ENCODE peak calls at places on chromosome 18, in eight cellular contexts. T is C1 segment of cervical spinal cord; C is activated T-cell treated with anti-CD3 and anti-CD28 coated beads for 1 hour; O is effector CD4-positive, alpha-beta T cell; L is bronchial epithelial cell; D is NB4; Y is mesothelial cell of epicardium; M is AG04449. A is an unnamed sample.

GRCh38 chr18:8705280-8705940 is at the start of gene MTCL1:
- DNase-seq in D (peak; percentile 60), M (no peak), C (no peak), L (no peak), O (no peak), Y (peak; percentile 53), T (peak; percentile 62), A (peak; percentile 17)

GRCh38 chr18:47519706-47520105 is 268.2 kb upstream of the SKOR2 start:
- DNase-seq in L (no peak), D (no peak), M (no peak), T (no peak), C (no peak), Y (no peak), O (no peak), A (no peak)

GRCh38 chr18:41871229-41872000 is 83.6 kb upstream of the PIK3C3 start:
- DNase-seq in T (no peak), L (peak; percentile 85), O (no peak), D (no peak), Y (no peak), C (no peak), M (no peak), A (no peak)

GRCh38 chr18:66575263-66575662 is 28.6 kb downstream of the CDH19 start:
- DNase-seq in Y (no peak), L (no peak), D (no peak), C (no peak), M (no peak), T (no peak), O (no peak), A (no peak)

GRCh38 chr18:36149514-36150289 is 20.0 kb downstream of the ELP2 start:
- DNase-seq in O (no peak), L (no peak), Y (no peak), T (no peak), M (no peak), D (no peak), C (no peak), A (no peak)

GRCh38 chr18:10851824-10852225 is 297.5 kb downstream of the PIEZO2 start:
- DNase-seq in T (no peak), L (peak; percentile 39), C (no peak), O (no peak), M (peak; percentile 16), Y (no peak), D (peak; percentile 50), A (no peak)

GRCh38 chr18:8416212-8417019 is 192.8 kb upstream of the RAB12 start:
- DNase-seq in Y (no peak), M (no peak), L (no peak), O (no peak), C (no peak), T (no peak), D (no peak), A (no peak)

GRCh38 chr18:44637210-44638051 is 43.3 kb upstream of the SETBP1 start:
- DNase-seq in C (no peak), O (no peak), L (peak; percentile 92), D (no peak), T (no peak), Y (no peak), M (no peak), A (no peak)

GRCh38 chr18:54957987-54958386 is 1.3 kb downstream of the CCDC68 start:
- DNase-seq in C (no peak), M (no peak), T (no peak), O (no peak), L (peak; percentile 35), Y (no peak), D (no peak), A (no peak)

GRCh38 chr18:11175266-11175947 is 26.0 kb upstream of the PIEZO2 start:
- DNase-seq in O (no peak), D (no peak), C (no peak), L (no peak), M (peak; percentile 56), Y (no peak), T (no peak), A (no peak)

GRCh38 chr18:7224198-7224597 is 6.7 kb upstream of the LRRC30 start:
- DNase-seq in L (no peak), Y (no peak), D (no peak), T (no peak), M (no peak), O (no peak), C (no peak), A (no peak)

GRCh38 chr18:27411911-27412310 is 226.8 kb upstream of the CHST9 start:
- DNase-seq in C (no peak), O (no peak), T (no peak), Y (no peak), M (no peak), L (peak; percentile 29), D (no peak), A (no peak)

GRCh38 chr18:67508146-67508545 is 8.4 kb downstream of the DSEL start:
- DNase-seq in D (no peak), M (no peak), C (no peak), L (no peak), Y (no peak), T (no peak), O (no peak), A (no peak)

GRCh38 chr18:36066001-36066400 is 1.4 kb downstream of the RPRD1A start:
- DNase-seq in O (no peak), L (peak; percentile 8), Y (no peak), D (no peak), C (no peak), M (no peak), T (no peak), A (no peak)

GRCh38 chr18:58937204-58937603 is 72.5 kb downstream of the ZNF532 start:
- DNase-seq in D (peak; percentile 27), Y (no peak), C (no peak), O (no peak), L (peak; percentile 38), M (peak; percentile 14), T (no peak), A (no peak)

GRCh38 chr18:74310411-74310810 is 5.2 kb upstream of the C18orf63 start:
- DNase-seq in M (no peak), O (no peak), L (peak; percentile 81), C (no peak), T (no peak), D (peak; percentile 39), Y (no peak), A (no peak)

GRCh38 chr18:48550101-48550729 is 11.4 kb downstream of the CTIF start:
- DNase-seq in L (no peak), D (no peak), C (no peak), O (no peak), Y (no peak), M (no peak), T (no peak), A (no peak)

GRCh38 chr18:68738572-68738971 is 23.7 kb upstream of the TMX3 start:
- DNase-seq in O (no peak), Y (no peak), L (no peak), M (no peak), T (no peak), C (no peak), D (no peak), A (no peak)

GRCh38 chr18:69705987-69706386 is 241.7 kb downstream of the CD226 start:
- DNase-seq in T (no peak), D (no peak), O (no peak), L (no peak), Y (no peak), C (no peak), M (no peak), A (no peak)

GRCh38 chr18:48948112-48949050 is 2.4 kb downstream of the SMAD7 start:
- DNase-seq in D (peak; percentile 69), C (peak; percentile 44), M (no peak), Y (no peak), L (no peak), O (peak; percentile 42), T (no peak), A (peak; percentile 40)

GRCh38 chr18:49359732-49360444 is 100.6 kb downstream of the DYM start:
- DNase-seq in T (no peak), M (peak; percentile 69), Y (no peak), L (peak; percentile 47), O (no peak), D (no peak), C (no peak), A (no peak)

GRCh38 chr18:5031216-5031615 is 165.8 kb downstream of the AKAIN1 start:
- DNase-seq in O (no peak), C (no peak), Y (no peak), D (no peak), M (no peak), T (no peak), L (no peak), A (no peak)

GRCh38 chr18:22066083-22066485 is 103.3 kb upstream of the GATA6 start:
- DNase-seq in Y (no peak), T (no peak), O (no peak), M (no peak), L (no peak), C (no peak), D (no peak), A (no peak)

GRCh38 chr18:6355789-6356589 is 58.7 kb downstream of the L3MBTL4 start:
- DNase-seq in C (no peak), D (no peak), L (peak; percentile 64), T (no peak), Y (no peak), O (no peak), M (no peak), A (no peak)

GRCh38 chr18:51137891-51138290 is 59.6 kb downstream of the MEX3C start:
- DNase-seq in T (no peak), M (no peak), D (no peak), O (no peak), Y (no peak), L (peak; percentile 25), C (no peak), A (no peak)

GRCh38 chr18:22169011-22169888 is at the start of gene GATA6:
- DNase-seq in M (peak; percentile 45), O (no peak), T (no peak), D (peak; percentile 81), Y (peak; percentile 84), C (no peak), L (peak; percentile 84), A (peak; percentile 58)

GRCh38 chr18:36501100-36501499 is 203.6 kb downstream of the FHOD3 start:
- DNase-seq in L (peak; percentile 75), O (no peak), D (no peak), Y (no peak), T (no peak), C (no peak), M (no peak), A (no peak)

GRCh38 chr18:2654105-2654827 is 1.3 kb upstream of the SMCHD1 start:
- DNase-seq in D (peak; percentile 11), L (peak; percentile 17), C (no peak), Y (no peak), O (no peak), T (no peak), M (no peak), A (no peak)

GRCh38 chr18:72675394-72675793 is 131.3 kb upstream of the CBLN2 start:
- DNase-seq in O (no peak), C (no peak), M (no peak), T (no peak), L (no peak), Y (peak; percentile 43), D (no peak), A (no peak)

GRCh38 chr18:44651453-44651852 is 29.2 kb upstream of the SETBP1 start:
- DNase-seq in T (no peak), C (no peak), D (no peak), M (peak; percentile 49), L (peak; percentile 67), Y (no peak), O (no peak), A (no peak)

GRCh38 chr18:47254341-47254939 is 3.0 kb upstream of the SKOR2 start:
- DNase-seq in Y (peak; percentile 87), M (no peak), D (peak; percentile 42), C (peak; percentile 7), L (peak; percentile 12), T (no peak), O (no peak), A (no peak)

GRCh38 chr18:48951448-48952286 is 902 bp upstream of the SMAD7 start:
- DNase-seq in L (peak; percentile 81), C (peak; percentile 71), D (peak; percentile 90), M (no peak), T (peak; percentile 84), O (peak; percentile 70), Y (peak; percentile 80), A (peak; percentile 76)